ENCODE peak calls at places on chromosome 7, in five cellular contexts. I is tibial nerve; F is ovary; C is cardiac muscle cell; K is CD4-positive, alpha-beta T cell. G is an unnamed sample. For H3K27me3, the result is how much of the 10 kb centered on the place peaks cover.

GRCh38 chr7:87878208-87878735 is 2.0 kb downstream of the DBF4 start:
- DNase-seq in I (no peak), F (no peak), C (peak), K (no peak), G (no peak)

GRCh38 chr7:22718200-22718711 is 8.7 kb upstream of the IL6 start:
- DNase-seq in I (no peak), F (no peak), C (peak), K (no peak), G (no peak)

GRCh38 chr7:147556317-147556716 is 1034.2 kb upstream of the C7orf33 start:
- DNase-seq in I (no peak), F (no peak), C (no peak), K (no peak), G (no peak)

GRCh38 chr7:97731736-97732370 is at the start of gene TAC1:
- DNase-seq in I (no peak), F (no peak), C (peak), K (no peak), G (no peak)

GRCh38 chr7:99607548-99607947 is 9.2 kb upstream of the ZSCAN25 start:
- DNase-seq in I (no peak), F (no peak), C (no peak), K (no peak), G (no peak)

GRCh38 chr7:42262907-42263466 is 26.0 kb upstream of the GLI3 start:
- DNase-seq in I (no peak), F (no peak), C (peak), K (no peak), G (no peak)

GRCh38 chr7:18667466-18667865 is 171.9 kb downstream of the HDAC9 start:
- DNase-seq in I (no peak), F (no peak), C (peak), K (no peak), G (no peak)

GRCh38 chr7:92425311-92425947 is 21.9 kb upstream of the GATAD1 start:
- DNase-seq in I (no peak), F (no peak), C (no peak), K (no peak), G (no peak)

GRCh38 chr7:122762071-122762470 is 59.3 kb upstream of the RNF148 start:
- DNase-seq in I (no peak), F (peak), C (no peak), K (no peak), G (no peak)

GRCh38 chr7:100000239-100000638 is 15.2 kb upstream of the ZKSCAN1 start:
- DNase-seq in I (no peak), F (peak), C (no peak), K (no peak), G (peak)

GRCh38 chr7:16905300-16906044 is 23.7 kb upstream of the AGR3 start:
- DNase-seq in I (no peak), F (no peak), C (peak), K (no peak), G (no peak)

GRCh38 chr7:135936497-135937217 is 40.5 kb downstream of the MTPN start:
- DNase-seq in I (no peak), F (no peak), C (no peak), K (no peak), G (no peak)

GRCh38 chr7:73452999-73453635 is 19.5 kb downstream of the FZD9 start:
- DNase-seq in I (no peak), F (no peak), C (peak), K (no peak), G (no peak)

DNA sequence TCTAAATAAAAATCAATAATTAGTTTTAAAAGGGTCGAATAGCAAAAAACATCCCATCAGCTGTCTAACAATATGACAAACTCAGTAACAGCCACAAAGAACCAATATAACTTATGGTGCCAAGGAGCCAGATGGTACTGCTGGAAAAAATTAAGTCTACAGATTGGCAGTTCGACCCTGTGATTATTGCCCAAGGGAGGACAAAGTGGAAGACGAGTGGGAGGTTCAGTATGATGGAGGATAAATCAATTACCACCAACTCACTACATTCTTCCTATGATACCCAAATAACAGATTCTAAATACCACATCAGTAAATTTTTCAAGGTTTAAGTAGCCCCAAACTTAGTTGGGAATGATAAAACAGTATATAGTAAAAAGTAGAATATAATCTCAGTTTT is 48.9 kb downstream of the SKAP2 start:
- DNase-seq in I (no peak), F (no peak), C (no peak), K (no peak), G (no peak)
- TF ChIP-seq CTCF in I (no peak), F (no peak), C (no peak), K (no peak), G (no peak)

GRCh38 chr7:15459018-15459621 is 102.7 kb downstream of the AGMO start:
- DNase-seq in I (no peak), F (no peak), C (peak), K (no peak), G (no peak)

GRCh38 chr7:15462721-15463389 is 99.0 kb downstream of the AGMO start:
- DNase-seq in I (no peak), F (no peak), C (no peak), K (no peak), G (no peak)

GRCh38 chr7:15463801-15464761 is 97.7 kb downstream of the AGMO start:
- DNase-seq in I (no peak), F (no peak), C (peak), K (no peak), G (no peak)

GRCh38 chr7:15461576-15461975 is 100.2 kb downstream of the AGMO start:
- DNase-seq in I (no peak), F (no peak), C (peak), K (no peak), G (no peak)

DNA sequence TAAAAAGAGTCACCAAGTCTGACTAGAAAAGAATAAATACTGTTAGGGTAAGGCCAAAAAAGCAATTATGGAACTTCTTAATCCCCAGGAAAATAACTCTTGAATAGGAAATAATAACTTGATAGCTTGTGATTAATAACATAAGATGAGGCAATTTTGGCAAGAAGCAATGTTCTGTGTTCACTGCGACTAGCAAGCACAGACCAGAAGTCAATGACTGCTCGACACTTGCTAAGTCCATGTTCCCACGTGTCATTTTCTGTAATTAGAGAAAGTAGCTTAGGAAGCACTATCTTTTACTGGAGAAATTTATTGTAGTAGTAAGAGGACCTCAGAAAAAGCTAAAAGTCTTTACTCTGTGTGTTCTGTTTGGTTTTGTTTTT is 97.1 kb downstream of the AGMO start:
- DNase-seq in I (no peak), F (no peak), C (peak), K (no peak), G (no peak)
- H3K27ac ChIP-seq in I (peak), F (no peak), C (no peak), K (no peak), G (no peak)

DNA sequence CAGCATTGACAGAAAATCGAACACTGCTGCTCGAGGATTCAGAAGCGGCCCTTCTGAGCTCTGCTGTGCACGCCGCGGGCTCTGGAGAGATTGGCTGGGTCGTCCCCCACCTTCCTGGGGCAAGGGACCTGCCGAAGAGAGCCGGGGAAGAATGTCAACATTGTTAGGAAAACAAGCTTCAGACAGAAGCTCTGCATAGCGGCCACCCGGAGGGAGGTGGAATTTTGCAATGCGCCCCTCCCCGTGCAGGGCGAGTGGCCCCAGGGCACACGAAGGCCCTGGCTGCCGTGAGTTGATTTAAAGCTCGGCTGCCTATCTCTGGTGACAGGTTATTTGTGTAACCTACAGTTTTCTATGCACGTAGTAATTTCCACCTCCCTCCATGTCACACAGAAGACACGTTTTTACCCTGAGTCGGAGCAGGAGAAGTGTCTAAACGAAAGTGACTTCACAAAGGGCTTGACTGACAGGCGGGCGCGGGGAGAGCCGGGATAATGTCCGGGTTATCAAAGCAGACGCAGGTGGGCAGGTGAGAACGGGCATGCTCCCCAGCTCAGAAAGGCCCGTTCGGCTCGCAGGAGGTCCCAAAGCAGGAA is 84.7 kb downstream of the PDGFA start:
- DNase-seq in I (no peak), F (no peak), C (no peak), K (no peak), G (peak)
- H3K27me3 ChIP-seq in I (under half), F (under half), C (under half), K (under half), G (under half)

GRCh38 chr7:157253850-157254249 is 83.0 kb upstream of the DNAJB6 start:
- DNase-seq in I (no peak), F (no peak), C (no peak), K (no peak), G (peak)
- TF ChIP-seq CTCF in I (no peak), F (no peak), C (no peak), K (no peak), G (peak)

DNA sequence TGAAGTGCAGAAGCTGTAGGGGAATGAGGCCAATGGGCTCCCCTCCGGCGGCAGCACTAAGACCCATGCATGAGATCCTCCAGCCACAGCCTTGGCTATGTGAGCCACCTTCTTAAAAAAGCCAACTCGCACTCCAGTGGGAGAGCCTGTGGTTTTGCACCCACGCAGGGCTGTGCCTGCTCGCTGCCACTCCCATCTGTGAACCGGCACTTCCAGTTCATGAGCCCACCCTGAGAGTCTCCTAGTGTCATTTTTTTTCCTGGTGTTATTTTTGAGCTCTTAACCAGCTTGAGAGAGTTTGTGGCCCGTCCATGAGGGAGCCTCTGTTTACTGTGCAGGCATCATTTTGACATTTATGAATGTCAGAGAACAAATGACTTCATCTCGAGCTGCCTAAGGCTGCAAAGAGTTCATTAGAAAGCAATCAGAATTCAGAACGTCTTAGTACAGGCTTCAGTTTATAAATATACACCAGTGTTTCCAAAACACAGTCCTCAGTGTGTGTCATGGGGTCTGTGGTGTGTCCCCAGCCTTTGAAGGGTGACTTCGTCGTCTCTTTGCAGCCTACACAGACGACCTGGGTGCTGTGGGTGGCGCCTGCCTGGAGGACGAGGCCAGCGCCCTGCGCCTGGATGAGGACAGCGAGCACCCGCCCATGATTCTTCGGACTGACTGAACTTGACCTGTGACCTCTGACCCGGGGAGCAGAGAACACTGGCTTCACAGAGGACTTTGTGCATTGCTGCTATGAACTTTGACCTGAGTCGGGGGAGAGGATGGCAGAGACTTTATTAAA is 40.4 kb downstream of the WIPI2 start:
- DNase-seq in I (no peak), F (peak), C (no peak), K (no peak), G (no peak)
- H3K27ac ChIP-seq in I (peak), F (no peak), C (no peak), K (no peak), G (no peak)

GRCh38 chr7:130750774-130751173 is 16.8 kb upstream of the KLF14 start:
- DNase-seq in I (no peak), F (no peak), C (no peak), K (no peak), G (no peak)

GRCh38 chr7:130756316-130756715 is 22.3 kb upstream of the KLF14 start:
- DNase-seq in I (no peak), F (no peak), C (no peak), K (no peak), G (no peak)

GRCh38 chr7:130748531-130749389 is 14.8 kb upstream of the KLF14 start:
- DNase-seq in I (no peak), F (no peak), C (no peak), K (no peak), G (no peak)

GRCh38 chr7:130752424-130752823 is 18.4 kb upstream of the KLF14 start:
- DNase-seq in I (no peak), F (no peak), C (no peak), K (no peak), G (no peak)
- H3K27me3 ChIP-seq in I (under half), F (under half), C (under half), K (under half), G (under half)

GRCh38 chr7:155007947-155008346 is 5.0 kb upstream of the PAXIP1 start:
- DNase-seq in I (no peak), F (no peak), C (peak), K (no peak), G (no peak)

GRCh38 chr7:155011081-155011480 is 8.2 kb upstream of the PAXIP1 start:
- DNase-seq in I (no peak), F (no peak), C (no peak), K (no peak), G (no peak)

GRCh38 chr7:155009570-155010157 is 6.7 kb upstream of the PAXIP1 start:
- DNase-seq in I (no peak), F (no peak), C (peak), K (no peak), G (no peak)
- TF ChIP-seq CTCF in I (no peak), F (no peak), C (peak), K (peak), G (peak)

DNA sequence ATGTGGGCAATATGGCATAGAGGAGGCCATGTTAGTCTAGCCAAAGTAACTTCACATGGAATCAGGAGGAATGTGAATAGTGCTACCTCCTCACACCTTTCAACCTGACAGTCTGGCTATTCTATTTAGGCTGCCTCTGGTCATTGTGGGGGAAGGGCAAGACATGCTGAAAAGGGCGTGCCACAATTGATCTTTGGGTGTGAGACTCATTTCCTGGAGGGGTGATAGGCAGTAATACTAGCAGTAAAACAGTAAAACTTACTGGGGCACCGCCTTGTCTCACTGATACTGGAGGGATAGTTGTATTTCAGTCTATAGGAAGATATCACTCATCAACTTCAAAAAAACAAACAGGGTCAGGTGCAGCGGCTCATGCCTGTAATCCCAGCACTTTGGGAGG is 88.7 kb downstream of the TMEM168 start:
- DNase-seq in I (no peak), F (no peak), C (no peak), K (no peak), G (no peak)
- H3K27ac ChIP-seq in I (no peak), F (no peak), C (no peak), K (no peak), G (no peak)

DNA sequence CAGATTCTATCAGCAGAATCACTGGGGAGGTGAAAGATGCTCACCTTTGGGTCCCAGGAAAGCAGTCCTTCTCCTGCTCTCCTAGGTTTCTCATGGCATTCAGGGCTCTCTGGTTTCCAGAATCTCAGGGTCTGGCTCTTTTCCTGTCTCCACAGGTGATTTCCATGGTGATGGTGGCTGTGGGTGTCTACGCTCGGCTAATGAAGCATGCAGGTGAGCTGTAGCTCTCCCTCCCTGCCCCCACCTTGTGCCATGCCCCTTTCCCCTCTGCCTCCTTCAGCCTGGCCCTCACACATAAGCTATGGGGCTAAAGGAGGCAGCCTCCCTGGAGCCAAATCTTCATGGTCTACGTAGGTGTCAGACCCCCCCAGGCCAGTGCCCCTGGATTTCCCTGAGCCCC is 17.0 kb downstream of the TSPAN33 start:
- DNase-seq in I (no peak), F (no peak), C (no peak), K (no peak), G (no peak)
- H3K27me3 ChIP-seq in I (under half), F (under half), C (under half), K (under half), G (under half)

GRCh38 chr7:107168233-107169119 is at the start of gene HBP1:
- DNase-seq in I (peak), F (peak), C (peak), K (peak), G (peak)

GRCh38 chr7:107170051-107170661 is 1.4 kb downstream of the HBP1 start:
- DNase-seq in I (no peak), F (no peak), C (no peak), K (no peak), G (no peak)

GRCh38 chr7:107171496-107171895 is 2.7 kb downstream of the HBP1 start:
- DNase-seq in I (no peak), F (no peak), C (no peak), K (no peak), G (no peak)

GRCh38 chr7:107167483-107168232 is 1.1 kb upstream of the HBP1 start:
- DNase-seq in I (peak), F (no peak), C (peak), K (no peak), G (no peak)

GRCh38 chr7:107169120-107170050 is 582 bp downstream of the HBP1 start:
- DNase-seq in I (peak), F (peak), C (peak), K (peak), G (peak)
- TF ChIP-seq CTCF in I (peak), F (no peak), C (no peak), K (no peak), G (peak)

G was measured in right lobe of liver.